ENCODE peak calls at places on chromosome 15, in four cellular contexts. K, J, Y and A are unnamed samples.

GRCh38 chr15:98315951-98316350 is 332.4 kb upstream of the IGF1R start:
- DNase-seq in Y (no peak), J (no peak), K (no peak), A (no peak)

GRCh38 chr15:91021516-91022074 is 799 bp downstream of the VPS33B start:
- DNase-seq in Y (no peak), J (no peak), K (no peak), A (no peak)

GRCh38 chr15:75653347-75653913 is 5.7 kb downstream of the SNX33 start:
- DNase-seq in Y (no peak), K (no peak), J (no peak), A (no peak)

GRCh38 chr15:63246691-63247464 is 30.5 kb upstream of the APH1B start:
- DNase-seq in J (no peak), Y (no peak), K (peak), A (no peak)

GRCh38 chr15:46682969-46683791 is 1034.1 kb upstream of the SEMA6D start:
- DNase-seq in K (no peak), Y (no peak), J (no peak), A (no peak)

GRCh38 chr15:80179966-80180365 is 27.2 kb downstream of the FAH start:
- DNase-seq in J (no peak), Y (no peak), K (no peak), A (no peak)

GRCh38 chr15:95932676-95933075 is 397.8 kb upstream of the NR2F2 start:
- DNase-seq in Y (no peak), K (peak), J (no peak), A (no peak)

GRCh38 chr15:78909791-78910228 is 35.0 kb downstream of the CTSH start:
- DNase-seq in K (no peak), J (no peak), Y (no peak), A (no peak)

GRCh38 chr15:25848769-25849430 is 14.2 kb downstream of the ATP10A start:
- DNase-seq in K (no peak), Y (no peak), J (no peak), A (no peak)

GRCh38 chr15:42457445-42458442 is 33.2 kb downstream of the ZNF106 start:
- DNase-seq in Y (no peak), J (peak), K (no peak), A (no peak)

GRCh38 chr15:78804391-78804792 is 6.9 kb downstream of the ADAMTS7 start:
- DNase-seq in K (no peak), Y (no peak), J (no peak), A (no peak)

GRCh38 chr15:70613259-70613658 is 150.1 kb downstream of the UACA start:
- DNase-seq in Y (no peak), J (no peak), K (no peak), A (no peak)

GRCh38 chr15:27495963-27496459 is 525.0 kb downstream of the GABRG3 start:
- DNase-seq in K (no peak), Y (no peak), J (no peak), A (no peak)

GRCh38 chr15:41203395-41203794 is 27.2 kb downstream of the EXD1 start:
- DNase-seq in Y (no peak), K (no peak), J (no peak), A (no peak)

GRCh38 chr15:40843885-40844542 is at the start of gene SPINT1:
- DNase-seq in K (peak), Y (no peak), J (peak), A (peak)

GRCh38 chr15:101219441-101219840 is 32.4 kb downstream of the CHSY1 start:
- DNase-seq in Y (no peak), J (no peak), K (no peak), A (no peak)

GRCh38 chr15:39581501-39582285 is 814 bp downstream of the THBS1 start:
- DNase-seq in Y (no peak), K (peak), J (peak), A (no peak)

GRCh38 chr15:70141376-70142071 is 43.8 kb upstream of the TLE3 start:
- DNase-seq in Y (no peak), K (no peak), J (no peak), A (no peak)

GRCh38 chr15:45183001-45183400 is 4.8 kb downstream of the SHF start:
- DNase-seq in K (no peak), Y (no peak), J (no peak), A (no peak)

GRCh38 chr15:72195101-72195511 is 2.5 kb downstream of the GRAMD2A start:
- DNase-seq in K (peak), J (no peak), Y (no peak), A (no peak)

GRCh38 chr15:48962662-48963523 is 826 bp downstream of the SHC4 start:
- DNase-seq in J (no peak), K (no peak), Y (no peak), A (no peak)

GRCh38 chr15:66768984-66769383 is 66.9 kb downstream of the SMAD6 start:
- DNase-seq in Y (no peak), K (no peak), J (no peak), A (no peak)

GRCh38 chr15:68278345-68279217 is 1.0 kb downstream of the FEM1B start:
- DNase-seq in K (peak), Y (peak), J (no peak), A (no peak)

GRCh38 chr15:61474796-61475195 is 245.7 kb upstream of the RORA start:
- DNase-seq in J (no peak), K (no peak), Y (no peak), A (no peak)

GRCh38 chr15:45106002-45106790 is 7.8 kb downstream of the DUOX2 start:
- DNase-seq in J (no peak), Y (no peak), K (no peak), A (no peak)

GRCh38 chr15:70781236-70781635 is 17.9 kb upstream of the UACA start:
- DNase-seq in Y (no peak), J (no peak), K (peak), A (no peak)

GRCh38 chr15:33066584-33066983 is 127.9 kb downstream of the FMN1 start:
- DNase-seq in Y (no peak), K (no peak), J (no peak), A (no peak)

GRCh38 chr15:97904196-97904572 is 56.3 kb upstream of the ARRDC4 start:
- DNase-seq in Y (no peak), K (peak), J (peak), A (no peak)

GRCh38 chr15:63189955-63190691 is 717 bp downstream of the RAB8B start:
- DNase-seq in J (no peak), Y (no peak), K (no peak), A (no peak)

GRCh38 chr15:31045606-31046005 is 54.2 kb upstream of the MTMR10 start:
- DNase-seq in Y (no peak), J (no peak), K (no peak), A (no peak)

GRCh38 chr15:64305261-64305660 is 50.7 kb downstream of the CSNK1G1 start:
- DNase-seq in K (no peak), J (no peak), Y (no peak), A (no peak)

GRCh38 chr15:74955796-74956647 is 550 bp downstream of the RPP25 start:
- DNase-seq in Y (peak), K (peak), J (peak), A (peak)

GRCh38 chr15:83973816-83974215 is 261.8 kb upstream of the GOLGA6L4 start:
- DNase-seq in Y (no peak), J (no peak), K (no peak), A (no peak)

GRCh38 chr15:80518522-80518921 is 114.3 kb downstream of the ARNT2 start:
- DNase-seq in K (no peak), Y (no peak), J (no peak), A (no peak)

GRCh38 chr15:29129221-29129620 is 140.4 kb downstream of the NSMCE3 start:
- DNase-seq in J (no peak), Y (no peak), K (no peak), A (no peak)

GRCh38 chr15:60565407-60565806 is 86.5 kb upstream of the ICE2 start:
- DNase-seq in K (no peak), Y (no peak), J (no peak), A (no peak)